ENCODE peak calls at places on chromosomes 7 and 10, in eight cellular contexts. U, K, F, T, J, Z, Q and V are unnamed samples.

GRCh38 chr7:13107291-13107690 is 419.9 kb downstream of the ARL4A start:
- DNase-seq in Q (no peak), J (no peak), K (no peak), Z (no peak), F (no peak), T (no peak), U (no peak), V (no peak)

GRCh38 chr10:5968037-5968680 is 9.2 kb downstream of the IL15RA start:
- DNase-seq in F (no peak), Z (no peak), T (no peak), Q (no peak), K (no peak), J (no peak), U (no peak), V (no peak)

GRCh38 chr7:23893942-23894890 is 184.2 kb downstream of the STK31 start:
- DNase-seq in Q (no peak), U (no peak), J (no peak), Z (no peak), F (peak; percentile 66), T (peak; percentile 7), K (no peak), V (no peak)

GRCh38 chr7:141072548-141073172 is 1.2 kb upstream of the TMEM178B start:
- DNase-seq in T (no peak), Z (peak; percentile 62), F (peak; percentile 54), K (no peak), J (no peak), Q (peak; percentile 70), U (no peak), V (peak; percentile 9)

GRCh38 chr10:79242620-79243152 is 104.6 kb upstream of the PPIF start:
- DNase-seq in U (peak; percentile 42), K (peak; percentile 49), J (no peak), F (peak; percentile 69), T (peak; percentile 27), Z (peak; percentile 88), Q (peak; percentile 73), V (peak; percentile 67)

GRCh38 chr10:2701802-2702201 is 365.5 kb upstream of the PFKP start:
- DNase-seq in F (no peak), T (no peak), Q (peak; percentile 20), J (no peak), Z (no peak), K (no peak), U (no peak), V (no peak)

GRCh38 chr7:1225462-1226154 is 7.1 kb upstream of the UNCX start:
- DNase-seq in F (peak; percentile 49), K (no peak), J (peak; percentile 40), U (peak; percentile 36), Z (no peak), Q (peak; percentile 67), T (peak; percentile 38), V (peak; percentile 40)

GRCh38 chr10:127410030-127410429 is 139.1 kb upstream of the NPS start:
- DNase-seq in F (no peak), Z (no peak), T (no peak), U (no peak), Q (no peak), J (no peak), K (no peak), V (no peak)

GRCh38 chr7:95796617-95797016 is 24.3 kb downstream of the DYNC1I1 start:
- DNase-seq in U (no peak), T (no peak), Z (no peak), Q (no peak), F (no peak), K (no peak), J (no peak), V (no peak)

GRCh38 chr7:16967174-16967868 is 85.5 kb upstream of the AGR3 start:
- DNase-seq in F (no peak), K (no peak), T (no peak), Q (no peak), J (no peak), U (no peak), Z (peak; percentile 54), V (no peak)

GRCh38 chr7:28782362-28782761 is 175.8 kb downstream of the TRIL start:
- DNase-seq in F (no peak), Z (no peak), J (no peak), Q (no peak), K (no peak), U (no peak), T (no peak), V (no peak)

GRCh38 chr7:158491094-158491493 is 96.5 kb downstream of the PTPRN2 start:
- DNase-seq in J (no peak), K (no peak), Q (no peak), F (no peak), U (no peak), Z (no peak), T (no peak), V (no peak)